ENCODE peak calls at places on chromosomes 3 and 15, in six cellular contexts. J, U, K, G, X and P are unnamed samples.

GRCh38 chr3:181630873-181631272 is 80.9 kb upstream of the SOX2 start:
- DNase-seq in K (no peak), U (no peak), G (no peak), X (no peak), J (no peak), P (no peak)

GRCh38 chr3:177589921-177590336 is 392.6 kb upstream of the TBL1XR1 start:
- DNase-seq in X (no peak), K (peak), J (no peak), U (no peak), G (no peak), P (peak)

GRCh38 chr3:64342940-64343691 is 117.8 kb upstream of the PRICKLE2 start:
- DNase-seq in X (no peak), U (no peak), K (peak), J (no peak), G (no peak), P (no peak)

GRCh38 chr3:98188553-98188952 is 22.1 kb downstream of the OR5H15 start:
- DNase-seq in K (no peak), U (no peak), J (peak), G (no peak), X (no peak), P (no peak)

GRCh38 chr3:172063456-172064432 is 24.4 kb downstream of the FNDC3B start:
- DNase-seq in X (no peak), J (no peak), K (no peak), U (no peak), G (no peak), P (no peak)

GRCh38 chr15:84833447-84833846 is 16.3 kb downstream of the ALPK3 start:
- DNase-seq in U (peak), G (no peak), X (no peak), K (no peak), J (no peak), P (no peak)

GRCh38 chr15:76011611-76012010 is 613 bp downstream of the NRG4 start:
- DNase-seq in G (no peak), X (no peak), J (no peak), K (no peak), U (no peak), P (no peak)

GRCh38 chr15:66748320-66748779 is 46.3 kb downstream of the SMAD6 start:
- DNase-seq in K (no peak), X (no peak), J (no peak), G (no peak), U (no peak), P (no peak)

GRCh38 chr3:141412936-141413354 is 44.6 kb downstream of the ZBTB38 start:
- DNase-seq in K (no peak), U (peak), G (peak), X (peak), J (no peak), P (peak)

GRCh38 chr15:84722628-84723027 is 6.7 kb upstream of the SEC11A start:
- DNase-seq in U (no peak), K (no peak), J (no peak), X (no peak), G (no peak), P (no peak)

GRCh38 chr3:46701211-46701939 is at the start of gene TMIE:
- DNase-seq in J (no peak), X (no peak), G (no peak), U (peak), K (no peak), P (no peak)

GRCh38 chr3:108513961-108514360 is 3.6 kb upstream of the MYH15 start:
- DNase-seq in K (no peak), J (no peak), G (no peak), U (no peak), X (no peak), P (no peak)

GRCh38 chr15:37973856-37974255 is 39.4 kb downstream of the TMCO5A start:
- DNase-seq in G (no peak), J (no peak), K (no peak), U (no peak), X (no peak), P (no peak)

GRCh38 chr3:55984631-55985030 is 483.6 kb downstream of the ERC2 start:
- DNase-seq in X (no peak), J (no peak), U (no peak), K (no peak), G (no peak), P (no peak)

GRCh38 chr15:73142802-73143762 is 90.8 kb downstream of the NEO1 start:
- DNase-seq in G (no peak), X (no peak), J (peak), K (peak), U (no peak), P (no peak)

GRCh38 chr3:171160326-171160725 is 133.8 kb upstream of the SLC2A2 start:
- DNase-seq in U (no peak), K (no peak), G (no peak), J (no peak), X (no peak), P (no peak)

GRCh38 chr3:178112134-178112533 is 424.1 kb upstream of the KCNMB2 start:
- DNase-seq in G (no peak), J (no peak), X (no peak), K (no peak), U (no peak), P (no peak)

GRCh38 chr15:33716025-33716424 is 252.3 kb upstream of the CHRM5 start:
- DNase-seq in K (no peak), X (no peak), J (no peak), U (no peak), G (no peak), P (no peak)

GRCh38 chr3:102106421-102107097 is 257.2 kb downstream of the NFKBIZ start:
- DNase-seq in K (no peak), X (no peak), G (no peak), U (no peak), J (no peak), P (no peak)

GRCh38 chr3:94004301-94004910 is 24.0 kb downstream of the STX19 start:
- DNase-seq in X (no peak), K (peak), J (peak), G (no peak), U (no peak), P (no peak)

GRCh38 chr15:55700876-55701275 is 42.1 kb downstream of the PRTG start:
- DNase-seq in G (no peak), J (peak), X (no peak), U (no peak), K (no peak), P (no peak)

GRCh38 chr3:142647856-142648255 is 51.7 kb downstream of the PLS1 start:
- DNase-seq in K (peak), U (no peak), G (peak), J (no peak), X (no peak), P (no peak)

GRCh38 chr15:40048155-40048792 is 9.3 kb upstream of the SRP14 start:
- DNase-seq in K (no peak), J (no peak), X (peak), G (peak), U (no peak), P (no peak)

GRCh38 chr15:70799667-70800450 is 36.5 kb upstream of the UACA start:
- DNase-seq in X (peak), J (no peak), K (no peak), U (peak), G (no peak), P (peak)

GRCh38 chr15:73988075-73988969 is 3.8 kb downstream of the STOML1 start:
- DNase-seq in G (no peak), U (no peak), X (no peak), J (no peak), K (no peak), P (no peak)

GRCh38 chr15:92166029-92166428 is 227.7 kb upstream of the ST8SIA2 start:
- DNase-seq in X (no peak), J (no peak), G (no peak), K (no peak), U (no peak), P (no peak)

GRCh38 chr3:193400304-193400703 is 21.8 kb upstream of the ATP13A5 start:
- DNase-seq in X (no peak), K (no peak), G (no peak), U (no peak), J (no peak), P (no peak)

GRCh38 chr3:17258823-17259436 is 374.2 kb downstream of the PLCL2 start:
- DNase-seq in G (no peak), K (peak), X (no peak), U (no peak), J (no peak), P (no peak)

GRCh38 chr3:156551261-156551660 is 3.7 kb downstream of the SSR3 start:
- DNase-seq in X (no peak), K (no peak), U (no peak), G (no peak), J (no peak), P (no peak)

GRCh38 chr15:100030586-100031249 is 297.5 kb upstream of the LYSMD4 start:
- DNase-seq in J (no peak), K (no peak), U (no peak), X (no peak), G (no peak), P (no peak)

GRCh38 chr15:95912280-95912625 is 418.2 kb upstream of the NR2F2 start:
- DNase-seq in J (no peak), X (no peak), U (no peak), K (no peak), G (no peak), P (no peak)
- TF ChIP-seq EP300 in J (no peak), X (no peak), U (no peak), K (no peak), G (no peak), P (no peak)

GRCh38 chr15:45640610-45641009 is 5.8 kb downstream of the SQOR start:
- DNase-seq in X (no peak), K (peak), U (no peak), G (no peak), J (no peak), P (no peak)

GRCh38 chr15:45642203-45642932 is 7.5 kb downstream of the SQOR start:
- DNase-seq in J (no peak), K (no peak), X (no peak), U (no peak), G (no peak), P (no peak)

GRCh38 chr15:45638641-45639040 is 3.8 kb downstream of the SQOR start:
- DNase-seq in X (no peak), G (no peak), K (no peak), J (no peak), U (no peak), P (no peak)

GRCh38 chr15:45644437-45644836 is 9.6 kb downstream of the SQOR start:
- DNase-seq in G (no peak), U (no peak), J (no peak), K (no peak), X (no peak), P (no peak)

DNA sequence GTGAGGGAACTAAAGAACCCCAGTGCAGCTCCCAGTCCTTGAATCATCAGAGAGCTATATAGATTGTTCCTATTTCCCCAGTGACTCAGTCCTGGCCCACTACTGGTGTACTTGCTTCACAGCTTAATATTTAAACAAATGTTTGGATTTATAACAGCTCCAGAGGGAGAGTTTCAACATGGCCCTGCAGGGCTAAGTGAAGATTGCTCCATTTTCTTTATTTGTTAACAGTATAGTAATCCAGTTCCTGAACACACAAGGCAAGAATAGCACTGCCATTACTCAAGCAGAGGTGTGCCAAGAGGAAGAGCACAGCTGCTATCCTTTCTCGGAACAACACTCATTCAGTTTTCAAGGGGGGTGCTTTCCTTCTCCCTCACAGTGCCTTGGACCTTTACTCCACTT is 6.5 kb downstream of the SQOR start:
- DNase-seq in X (peak), U (no peak), J (no peak), K (peak), G (peak), P (peak)
- TF ChIP-seq POLR2A in X (no peak), U (no peak), J (no peak), K (no peak), G (peak), P (no peak)

GRCh38 chr3:133983576-133984560 is 45.9 kb downstream of the SLCO2A1 start:
- DNase-seq in J (no peak), U (no peak), K (no peak), X (no peak), G (no peak), P (no peak)

GRCh38 chr3:133980035-133980434 is 49.7 kb downstream of the SLCO2A1 start:
- DNase-seq in U (no peak), G (no peak), K (no peak), J (no peak), X (no peak), P (no peak)

GRCh38 chr3:133986302-133986701 is 43.4 kb downstream of the SLCO2A1 start:
- DNase-seq in X (no peak), K (no peak), G (no peak), J (no peak), U (no peak), P (no peak)

GRCh38 chr3:133980550-133980949 is 49.2 kb downstream of the SLCO2A1 start:
- DNase-seq in G (no peak), X (no peak), K (no peak), U (no peak), J (no peak), P (no peak)

GRCh38 chr3:133983126-133983525 is 46.6 kb downstream of the SLCO2A1 start:
- DNase-seq in K (no peak), J (no peak), X (no peak), G (no peak), U (no peak), P (no peak)
- TF ChIP-seq EP300 in K (no peak), J (no peak), X (no peak), G (no peak), U (no peak), P (no peak)

DNA sequence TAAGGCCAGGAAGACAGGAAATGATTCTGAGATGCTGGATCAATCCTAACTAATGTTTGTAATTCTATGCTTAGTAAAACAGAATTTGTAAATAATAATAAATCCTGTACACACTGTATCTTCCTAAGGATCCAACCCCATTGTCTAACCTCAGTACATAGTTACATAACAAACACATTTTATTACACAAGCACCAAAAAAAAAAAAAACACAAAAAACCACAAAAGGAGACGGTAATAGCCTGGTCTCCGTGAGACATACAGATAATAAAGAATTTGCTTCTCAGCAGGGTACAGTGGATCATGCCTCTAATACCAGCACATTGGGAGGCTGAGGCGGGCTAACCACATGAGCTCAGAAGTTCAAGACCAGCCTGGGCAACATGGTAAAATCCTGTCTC is 558.8 kb downstream of the MAGI1 start:
- DNase-seq in J (no peak), K (no peak), U (no peak), X (no peak), G (no peak), P (no peak)
- TF ChIP-seq POLR2A in J (no peak), K (no peak), U (no peak), X (no peak), G (no peak), P (no peak)

GRCh38 chr15:62879770-62880169 is 162.8 kb upstream of the TPM1 start:
- DNase-seq in K (no peak), U (no peak), J (no peak), G (no peak), X (no peak), P (no peak)
- TF ChIP-seq EP300 in K (no peak), U (no peak), J (no peak), G (no peak), X (no peak), P (no peak)

DNA sequence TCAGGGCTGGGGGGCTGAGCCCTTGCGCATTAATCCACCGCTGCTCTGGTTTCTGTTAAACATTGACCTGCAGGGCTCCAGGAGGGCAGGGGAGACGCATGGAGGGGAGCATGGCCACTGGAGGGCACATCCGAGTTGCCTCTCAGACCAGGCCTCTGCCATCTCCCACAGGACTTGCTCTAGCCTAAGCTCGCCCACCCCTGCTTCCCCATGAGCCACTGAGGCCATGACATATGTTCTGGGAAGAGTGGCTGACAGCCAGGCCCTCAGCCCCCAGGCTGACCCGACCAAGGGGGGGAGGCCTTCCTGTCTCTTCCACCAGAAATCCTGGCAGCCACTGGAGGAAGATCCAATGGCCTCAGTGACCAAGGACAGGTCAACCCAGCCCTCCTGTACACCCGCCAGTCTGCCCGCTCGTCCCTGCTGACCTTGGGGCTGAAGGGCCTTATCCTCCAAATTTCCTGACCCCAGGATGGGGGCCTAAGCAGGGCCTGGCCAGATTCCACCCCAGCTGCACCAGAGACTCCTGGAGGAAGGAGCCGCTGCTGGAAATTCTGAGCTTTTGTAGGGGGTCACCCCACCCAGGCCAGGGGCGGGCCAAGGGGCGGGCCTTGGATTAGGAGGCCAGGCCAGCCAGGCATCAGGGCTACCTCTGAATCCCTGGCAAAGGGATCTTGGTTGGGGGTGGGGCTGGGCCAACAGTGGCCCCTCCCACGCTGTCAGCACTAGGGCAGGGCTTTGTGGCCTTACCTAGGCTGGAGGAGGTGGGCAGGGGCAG is at the start of gene HYAL1:
- DNase-seq in J (no peak), G (no peak), K (no peak), U (peak), X (peak), P (no peak)
- TF ChIP-seq POLR2A in J (no peak), G (no peak), K (no peak), U (no peak), X (no peak), P (peak)

GRCh38 chr15:93179072-93179471 is 90.1 kb upstream of the RGMA start:
- DNase-seq in K (no peak), J (peak), U (peak), G (peak), X (peak), P (peak)

GRCh38 chr15:93179704-93180103 is 90.7 kb upstream of the RGMA start:
- DNase-seq in K (no peak), U (no peak), J (no peak), X (no peak), G (no peak), P (no peak)

GRCh38 chr15:93182806-93183205 is 93.8 kb upstream of the RGMA start:
- DNase-seq in U (no peak), J (no peak), X (no peak), K (no peak), G (no peak), P (no peak)

GRCh38 chr15:93180128-93180527 is 91.1 kb upstream of the RGMA start:
- DNase-seq in U (no peak), J (no peak), G (no peak), K (no peak), X (no peak), P (no peak)

GRCh38 chr15:93180656-93181055 is 91.6 kb upstream of the RGMA start:
- DNase-seq in X (no peak), K (no peak), U (no peak), G (no peak), J (no peak), P (no peak)
- TF ChIP-seq EP300 in X (no peak), K (no peak), U (no peak), G (no peak), J (no peak), P (no peak)

DNA sequence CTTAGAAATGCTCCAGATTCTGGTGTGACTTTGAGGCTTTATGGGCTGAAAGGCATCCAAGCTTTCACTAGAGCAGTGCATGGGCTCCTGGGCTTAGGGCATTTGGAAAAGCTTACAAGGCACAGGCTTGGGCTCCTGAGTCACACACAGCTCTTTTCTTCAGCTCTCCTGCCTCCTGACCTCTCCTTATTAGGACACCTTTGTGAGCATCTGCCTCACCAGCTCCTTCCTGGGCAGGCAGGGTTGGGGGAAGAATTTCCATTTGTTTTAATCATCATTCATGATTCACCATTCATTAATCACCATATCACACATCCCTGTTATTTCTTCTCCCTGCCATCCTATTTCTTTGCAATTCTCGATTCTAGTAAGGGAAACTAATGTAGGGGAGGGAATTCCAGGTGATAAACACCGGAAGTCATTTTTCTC is 22.3 kb downstream of the CDCP1 start:
- DNase-seq in X (no peak), K (peak), G (no peak), U (no peak), J (no peak), P (no peak)
- TF ChIP-seq POLR2A in X (no peak), K (no peak), G (no peak), U (no peak), J (no peak), P (no peak)

GRCh38 chr3:80668600-80669281 is 900.9 kb upstream of the ROBO1 start:
- DNase-seq in X (no peak), G (no peak), J (no peak), K (no peak), U (no peak), P (no peak)

GRCh38 chr3:80668100-80668499 is 900.3 kb upstream of the ROBO1 start:
- DNase-seq in X (no peak), J (no peak), G (no peak), U (no peak), K (no peak), P (no peak)

DNA sequence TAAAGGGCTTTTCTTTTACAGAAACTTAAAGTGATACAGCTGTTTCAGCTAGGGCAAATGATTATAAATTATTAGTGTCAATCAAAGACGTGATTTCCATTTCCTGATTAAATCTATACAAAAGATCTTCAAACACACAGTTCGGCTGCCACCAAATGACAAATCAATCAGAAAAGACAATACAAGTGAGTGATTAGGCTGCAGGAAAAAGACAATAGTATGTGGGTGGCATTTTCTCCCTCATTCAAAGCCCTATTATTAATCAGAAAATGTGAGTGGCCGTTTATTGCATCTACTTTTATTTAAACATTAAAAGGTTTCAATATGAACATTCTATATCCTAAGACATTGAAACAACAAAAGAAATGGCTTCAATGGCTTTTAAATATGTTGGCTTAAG is 895.6 kb upstream of the ROBO1 start:
- DNase-seq in J (no peak), X (no peak), U (no peak), K (no peak), G (no peak), P (no peak)
- TF ChIP-seq EP300 in J (no peak), X (no peak), U (no peak), K (no peak), G (no peak), P (no peak)